ENCODE peak calls at places on chromosomes 11 and 22, in nine cellular contexts. One of them, this sample, is unnamed.

GRCh38 chr11:68266936-68267880 is 4.6 kb downstream of the C11orf24 start:
- DNase-seq in GM04503: no peak
- DNase-seq in stimulated activated CD4-positive, alpha-beta T cell treated with anti-CD3 and anti-CD28 coated beads, Interleukin-2, amount 100 ng/mL, for 24 hours: no peak
- DNase-seq in BJ: no peak
- DNase-seq in mammary epithelial cell: no peak
- DNase-seq in brain pericyte: no peak
- DNase-seq in RKO: no peak
- DNase-seq in hepatocyte: no peak
- DNase-seq in esophagus squamous epithelium: no peak
- DNase-seq in this sample: no peak

GRCh38 chr11:122664188-122664587 is 8.7 kb downstream of the UBASH3B start:
- DNase-seq in GM04503: peak
- DNase-seq in stimulated activated CD4-positive, alpha-beta T cell treated with anti-CD3 and anti-CD28 coated beads, Interleukin-2, amount 100 ng/mL, for 24 hours: no peak
- DNase-seq in BJ: no peak
- DNase-seq in mammary epithelial cell: no peak
- DNase-seq in brain pericyte: no peak
- DNase-seq in RKO: no peak
- DNase-seq in hepatocyte: no peak
- DNase-seq in esophagus squamous epithelium: no peak
- DNase-seq in this sample: no peak

GRCh38 chr11:2745511-2745910 is 45.7 kb upstream of the KCNQ1OT1 start:
- DNase-seq in GM04503: no peak
- DNase-seq in stimulated activated CD4-positive, alpha-beta T cell treated with anti-CD3 and anti-CD28 coated beads, Interleukin-2, amount 100 ng/mL, for 24 hours: no peak
- DNase-seq in BJ: no peak
- DNase-seq in mammary epithelial cell: no peak
- DNase-seq in brain pericyte: no peak
- DNase-seq in RKO: no peak
- DNase-seq in hepatocyte: no peak
- DNase-seq in esophagus squamous epithelium: no peak
- DNase-seq in this sample: peak

GRCh38 chr11:76783294-76783900 is at the start of gene TSKU:
- DNase-seq in GM04503: no peak
- DNase-seq in stimulated activated CD4-positive, alpha-beta T cell treated with anti-CD3 and anti-CD28 coated beads, Interleukin-2, amount 100 ng/mL, for 24 hours: peak
- DNase-seq in BJ: no peak
- DNase-seq in mammary epithelial cell: peak
- DNase-seq in brain pericyte: no peak
- DNase-seq in RKO: no peak
- DNase-seq in hepatocyte: no peak
- DNase-seq in esophagus squamous epithelium: no peak
- DNase-seq in this sample: no peak

GRCh38 chr22:35103756-35104155 is 37.8 kb downstream of the ISX start:
- DNase-seq in GM04503: no peak
- DNase-seq in stimulated activated CD4-positive, alpha-beta T cell treated with anti-CD3 and anti-CD28 coated beads, Interleukin-2, amount 100 ng/mL, for 24 hours: no peak
- DNase-seq in BJ: no peak
- DNase-seq in mammary epithelial cell: no peak
- DNase-seq in brain pericyte: no peak
- DNase-seq in RKO: no peak
- DNase-seq in hepatocyte: peak
- DNase-seq in esophagus squamous epithelium: no peak
- DNase-seq in this sample: no peak

GRCh38 chr22:49561976-49562375 is 265.7 kb downstream of the BRD1 start:
- DNase-seq in GM04503: no peak
- DNase-seq in stimulated activated CD4-positive, alpha-beta T cell treated with anti-CD3 and anti-CD28 coated beads, Interleukin-2, amount 100 ng/mL, for 24 hours: no peak
- DNase-seq in BJ: no peak
- DNase-seq in mammary epithelial cell: no peak
- DNase-seq in brain pericyte: no peak
- DNase-seq in RKO: no peak
- DNase-seq in hepatocyte: no peak
- DNase-seq in esophagus squamous epithelium: no peak
- DNase-seq in this sample: no peak

GRCh38 chr11:61080526-61080925 is 21.8 kb upstream of the CD5 start:
- DNase-seq in GM04503: no peak
- DNase-seq in stimulated activated CD4-positive, alpha-beta T cell treated with anti-CD3 and anti-CD28 coated beads, Interleukin-2, amount 100 ng/mL, for 24 hours: no peak
- DNase-seq in BJ: no peak
- DNase-seq in mammary epithelial cell: no peak
- DNase-seq in brain pericyte: no peak
- DNase-seq in RKO: no peak
- DNase-seq in hepatocyte: no peak
- DNase-seq in esophagus squamous epithelium: no peak
- DNase-seq in this sample: no peak

GRCh38 chr11:10488121-10488580 is 33.1 kb downstream of the AMPD3 start:
- DNase-seq in GM04503: no peak
- DNase-seq in stimulated activated CD4-positive, alpha-beta T cell treated with anti-CD3 and anti-CD28 coated beads, Interleukin-2, amount 100 ng/mL, for 24 hours: no peak
- DNase-seq in BJ: no peak
- DNase-seq in mammary epithelial cell: peak
- DNase-seq in brain pericyte: no peak
- DNase-seq in RKO: no peak
- DNase-seq in hepatocyte: no peak
- DNase-seq in esophagus squamous epithelium: no peak
- DNase-seq in this sample: no peak

GRCh38 chr22:46758867-46759290 is 3.6 kb upstream of the TBC1D22A start:
- DNase-seq in GM04503: no peak
- DNase-seq in stimulated activated CD4-positive, alpha-beta T cell treated with anti-CD3 and anti-CD28 coated beads, Interleukin-2, amount 100 ng/mL, for 24 hours: peak
- DNase-seq in BJ: no peak
- DNase-seq in mammary epithelial cell: peak
- DNase-seq in brain pericyte: no peak
- DNase-seq in RKO: peak
- DNase-seq in hepatocyte: peak
- DNase-seq in esophagus squamous epithelium: no peak
- DNase-seq in this sample: peak

GRCh38 chr11:45362636-45363035 is 76.5 kb upstream of the SYT13 start:
- DNase-seq in GM04503: no peak
- DNase-seq in stimulated activated CD4-positive, alpha-beta T cell treated with anti-CD3 and anti-CD28 coated beads, Interleukin-2, amount 100 ng/mL, for 24 hours: no peak
- DNase-seq in BJ: no peak
- DNase-seq in mammary epithelial cell: no peak
- DNase-seq in brain pericyte: no peak
- DNase-seq in RKO: no peak
- DNase-seq in hepatocyte: no peak
- DNase-seq in esophagus squamous epithelium: no peak
- DNase-seq in this sample: no peak

GRCh38 chr11:64419257-64419790 is 60.4 kb downstream of the RPS6KA4 start:
- DNase-seq in GM04503: no peak
- DNase-seq in stimulated activated CD4-positive, alpha-beta T cell treated with anti-CD3 and anti-CD28 coated beads, Interleukin-2, amount 100 ng/mL, for 24 hours: no peak
- DNase-seq in BJ: no peak
- DNase-seq in mammary epithelial cell: no peak
- DNase-seq in brain pericyte: no peak
- DNase-seq in RKO: no peak
- DNase-seq in hepatocyte: no peak
- DNase-seq in esophagus squamous epithelium: no peak
- DNase-seq in this sample: peak

GRCh38 chr11:132921597-132921996 is 610.7 kb downstream of the OPCML start:
- DNase-seq in GM04503: no peak
- DNase-seq in stimulated activated CD4-positive, alpha-beta T cell treated with anti-CD3 and anti-CD28 coated beads, Interleukin-2, amount 100 ng/mL, for 24 hours: no peak
- DNase-seq in BJ: no peak
- DNase-seq in mammary epithelial cell: no peak
- DNase-seq in brain pericyte: no peak
- DNase-seq in RKO: no peak
- DNase-seq in hepatocyte: no peak
- DNase-seq in esophagus squamous epithelium: no peak
- DNase-seq in this sample: no peak

GRCh38 chr11:69430566-69430965 is 50.9 kb upstream of the LINC01488 start:
- DNase-seq in GM04503: no peak
- DNase-seq in stimulated activated CD4-positive, alpha-beta T cell treated with anti-CD3 and anti-CD28 coated beads, Interleukin-2, amount 100 ng/mL, for 24 hours: no peak
- DNase-seq in BJ: no peak
- DNase-seq in mammary epithelial cell: no peak
- DNase-seq in brain pericyte: no peak
- DNase-seq in RKO: no peak
- DNase-seq in hepatocyte: no peak
- DNase-seq in esophagus squamous epithelium: no peak
- DNase-seq in this sample: no peak

GRCh38 chr11:123740787-123741158 is 687 bp downstream of the ZNF202 start:
- DNase-seq in GM04503: no peak
- DNase-seq in stimulated activated CD4-positive, alpha-beta T cell treated with anti-CD3 and anti-CD28 coated beads, Interleukin-2, amount 100 ng/mL, for 24 hours: no peak
- DNase-seq in BJ: no peak
- DNase-seq in mammary epithelial cell: peak
- DNase-seq in brain pericyte: no peak
- DNase-seq in RKO: no peak
- DNase-seq in hepatocyte: peak
- DNase-seq in esophagus squamous epithelium: no peak
- DNase-seq in this sample: no peak

GRCh38 chr11:70443043-70444030 is 45.0 kb downstream of the CTTN start:
- DNase-seq in GM04503: no peak
- DNase-seq in stimulated activated CD4-positive, alpha-beta T cell treated with anti-CD3 and anti-CD28 coated beads, Interleukin-2, amount 100 ng/mL, for 24 hours: no peak
- DNase-seq in BJ: no peak
- DNase-seq in mammary epithelial cell: no peak
- DNase-seq in brain pericyte: no peak
- DNase-seq in RKO: no peak
- DNase-seq in hepatocyte: no peak
- DNase-seq in esophagus squamous epithelium: no peak
- DNase-seq in this sample: no peak

GRCh38 chr11:60860943-60861342 is 5.2 kb upstream of the PTGDR2 start:
- DNase-seq in GM04503: no peak
- DNase-seq in stimulated activated CD4-positive, alpha-beta T cell treated with anti-CD3 and anti-CD28 coated beads, Interleukin-2, amount 100 ng/mL, for 24 hours: no peak
- DNase-seq in BJ: no peak
- DNase-seq in mammary epithelial cell: no peak
- DNase-seq in brain pericyte: peak
- DNase-seq in RKO: no peak
- DNase-seq in hepatocyte: no peak
- DNase-seq in esophagus squamous epithelium: no peak
- DNase-seq in this sample: no peak

GRCh38 chr22:30685178-30685577 is 9.5 kb upstream of the OSBP2 start:
- DNase-seq in GM04503: no peak
- DNase-seq in stimulated activated CD4-positive, alpha-beta T cell treated with anti-CD3 and anti-CD28 coated beads, Interleukin-2, amount 100 ng/mL, for 24 hours: no peak
- DNase-seq in BJ: no peak
- DNase-seq in mammary epithelial cell: no peak
- DNase-seq in brain pericyte: no peak
- DNase-seq in RKO: no peak
- DNase-seq in hepatocyte: no peak
- DNase-seq in esophagus squamous epithelium: no peak
- DNase-seq in this sample: no peak

GRCh38 chr11:19882356-19882755 is 169.7 kb downstream of the NAV2 start:
- DNase-seq in GM04503: no peak
- DNase-seq in stimulated activated CD4-positive, alpha-beta T cell treated with anti-CD3 and anti-CD28 coated beads, Interleukin-2, amount 100 ng/mL, for 24 hours: no peak
- DNase-seq in BJ: no peak
- DNase-seq in mammary epithelial cell: no peak
- DNase-seq in brain pericyte: no peak
- DNase-seq in RKO: no peak
- DNase-seq in hepatocyte: no peak
- DNase-seq in esophagus squamous epithelium: no peak
- DNase-seq in this sample: no peak

This sample was measured in kidney.